ENCODE peak calls at places on chromosomes 2 and 18, in four cellular contexts. V, T, X and K are unnamed samples.

GRCh38 chr18:48468151-48468550 is 59.0 kb upstream of the ZBTB7C start:
- DNase-seq in T (no peak), X (no peak), V (no peak), K (no peak)

GRCh38 chr2:142824756-142825155 is 52.7 kb upstream of the KYNU start:
- DNase-seq in X (no peak), V (no peak), T (no peak), K (no peak)

GRCh38 chr18:31680836-31681568 is 3.4 kb downstream of the B4GALT6 start:
- DNase-seq in X (no peak), V (peak), T (no peak), K (no peak)

GRCh38 chr2:38740851-38741541 is 10.2 kb downstream of the SRSF7 start:
- DNase-seq in V (peak), T (peak), X (no peak), K (peak)

GRCh38 chr18:68596016-68596415 is 118.9 kb downstream of the TMX3 start:
- DNase-seq in T (no peak), V (peak), X (no peak), K (no peak)

GRCh38 chr18:57376503-57376902 is 24.1 kb downstream of the ST8SIA3 start:
- DNase-seq in T (no peak), X (no peak), V (no peak), K (no peak)

GRCh38 chr2:73640537-73640936 is 1.7 kb downstream of the NAT8 start:
- DNase-seq in V (no peak), T (no peak), X (no peak), K (no peak)

GRCh38 chr2:126979604-126980003 is 80.9 kb downstream of the TEX51 start:
- DNase-seq in V (no peak), X (no peak), T (no peak), K (no peak)

GRCh38 chr2:35891936-35892335 is 463.6 kb upstream of the CRIM1 start:
- DNase-seq in T (no peak), V (no peak), X (no peak), K (no peak)

GRCh38 chr2:56127773-56128170 is 56.0 kb upstream of the CCDC85A start:
- DNase-seq in T (no peak), V (peak), X (no peak), K (no peak)

GRCh38 chr2:237171396-237171795 is 85.7 kb downstream of the COPS8 start:
- DNase-seq in X (peak), T (peak), V (no peak), K (no peak)

GRCh38 chr18:48230459-48231113 is 178.6 kb downstream of the ZBTB7C start:
- DNase-seq in X (peak), T (no peak), V (peak), K (no peak)

GRCh38 chr2:217478831-217479435 is 523.9 kb downstream of the TNS1 start:
- DNase-seq in X (no peak), V (no peak), T (no peak), K (no peak)

GRCh38 chr2:79530443-79530842 is 17.6 kb downstream of the CTNNA2 start:
- DNase-seq in T (no peak), V (peak), X (no peak), K (no peak)

GRCh38 chr2:132582360-132582759 is 87.6 kb downstream of the LYPD1 start:
- DNase-seq in X (no peak), T (no peak), V (peak), K (no peak)